ENCODE peak calls at places on chromosome 11, in four cellular contexts. D is H1, Y is IMR-90, Z is mesendoderm. I is an unnamed sample.
A peak's percentile ranks its signal among the peaks of the same experiment; 100 is the strongest.

GRCh38 chr11:29320196-29320595 is 696.6 kb downstream of the KCNA4 start:
- DNase-seq in D (no peak), Y (no peak), Z (no peak), I (no peak)

GRCh38 chr11:56842829-56843794 is 94.6 kb upstream of the OR9G4 start:
- DNase-seq in Y (no peak), D (no peak), Z (no peak), I (no peak)

GRCh38 chr11:129230006-129230405 is 37.9 kb upstream of the ARHGAP32 start:
- DNase-seq in D (no peak), Y (peak; percentile 12), Z (no peak), I (no peak)

GRCh38 chr11:95231881-95232605 is 1.0 kb upstream of the SESN3 start:
- DNase-seq in D (no peak), Y (no peak), Z (peak; percentile 70), I (peak; percentile 87)

GRCh38 chr11:87290304-87290922 is 252.7 kb downstream of the TMEM135 start:
- DNase-seq in Z (peak; percentile 68), Y (peak; percentile 64), D (no peak), I (no peak)

GRCh38 chr11:9765320-9766101 is 101.6 kb downstream of the SWAP70 start:
- DNase-seq in Y (peak; percentile 95), D (no peak), Z (peak; percentile 97), I (peak; percentile 82)

GRCh38 chr11:67649634-67650540 is 643 bp downstream of the ACY3 start:
- DNase-seq in Y (no peak), Z (no peak), D (no peak), I (no peak)

GRCh38 chr11:68040957-68041591 is 2.2 kb downstream of the TCIRG1 start:
- DNase-seq in Y (no peak), Z (no peak), D (no peak), I (no peak)

GRCh38 chr11:120471131-120471530 is 40.4 kb upstream of the GRIK4 start:
- DNase-seq in Y (peak; percentile 89), Z (no peak), D (no peak), I (no peak)

GRCh38 chr11:282630-283360 is 4.6 kb downstream of the NLRP6 start:
- DNase-seq in D (no peak), Y (no peak), Z (no peak), I (no peak)

GRCh38 chr11:110082899-110083298 is 10.3 kb upstream of the ZC3H12C start:
- DNase-seq in Y (no peak), D (no peak), Z (peak; percentile 21), I (no peak)

GRCh38 chr11:92163879-92164278 is 60.7 kb upstream of the FAT3 start:
- DNase-seq in Y (no peak), D (no peak), Z (no peak), I (no peak)

GRCh38 chr11:77879218-77879617 is 58.3 kb downstream of the AAMDC start:
- DNase-seq in Y (peak; percentile 50), Z (no peak), D (no peak), I (no peak)

GRCh38 chr11:14713518-14714244 is 70.1 kb downstream of the PDE3B start:
- DNase-seq in D (no peak), Z (no peak), Y (no peak), I (no peak)

GRCh38 chr11:3101921-3102640 is 44.9 kb upstream of the CARS1 start:
- DNase-seq in Z (no peak), D (no peak), Y (no peak), I (no peak)

GRCh38 chr11:18669629-18670162 is 28.9 kb upstream of the TMEM86A start:
- DNase-seq in Z (no peak), D (no peak), Y (no peak), I (peak; percentile 36)

GRCh38 chr11:36469063-36469462 is 41.0 kb downstream of the TRAF6 start:
- DNase-seq in Y (no peak), Z (peak; percentile 66), D (peak; percentile 29), I (peak; percentile 82)

GRCh38 chr11:119652907-119653659 is 75.9 kb downstream of the NECTIN1 start:
- DNase-seq in D (no peak), Z (no peak), Y (no peak), I (no peak)

GRCh38 chr11:10303558-10304363 is 1.1 kb upstream of the ADM start:
- DNase-seq in D (no peak), Y (peak; percentile 68), Z (peak; percentile 93), I (peak; percentile 52)

GRCh38 chr11:13114566-13115465 is 105.7 kb downstream of the RASSF10 start:
- DNase-seq in Y (no peak), Z (peak; percentile 97), D (no peak), I (peak; percentile 90)

GRCh38 chr11:117815262-117815803 is 9.2 kb downstream of the FXYD2 start:
- DNase-seq in Z (no peak), Y (no peak), D (no peak), I (no peak)

GRCh38 chr11:103183981-103184592 is 74.9 kb downstream of the DYNC2H1 start:
- DNase-seq in Z (no peak), D (no peak), Y (no peak), I (no peak)

GRCh38 chr11:75463106-75463774 is 30.2 kb upstream of the KLHL35 start:
- DNase-seq in Z (peak; percentile 77), D (no peak), Y (no peak), I (no peak)
- H4K5ac ChIP-seq in Z (no peak overlapping the region), D (no peak overlapping the region), Y (no peak overlapping the region), I (no peak overlapping the region)

GRCh38 chr11:44779736-44780520 is 53.2 kb downstream of the TSPAN18 start:
- DNase-seq in Z (no peak), D (no peak), Y (no peak), I (peak; percentile 23)
- H3K56ac ChIP-seq in Z (no peak overlapping the region), D (no peak overlapping the region), Y (no peak overlapping the region), I (no peak overlapping the region)

GRCh38 chr11:5881756-5882155 is 1.3 kb downstream of the OR52E4 start:
- DNase-seq in Z (no peak), Y (no peak), D (no peak), I (no peak)

GRCh38 chr11:5880329-5880728 is at the start of gene OR52E4:
- DNase-seq in Z (no peak), D (no peak), Y (no peak), I (no peak)
- H4K5ac ChIP-seq in Z (no peak within 1 kb of the TSS), D (no peak within 1 kb of the TSS), Y (no peak within 1 kb of the TSS), I (no peak within 1 kb of the TSS)

DNA sequence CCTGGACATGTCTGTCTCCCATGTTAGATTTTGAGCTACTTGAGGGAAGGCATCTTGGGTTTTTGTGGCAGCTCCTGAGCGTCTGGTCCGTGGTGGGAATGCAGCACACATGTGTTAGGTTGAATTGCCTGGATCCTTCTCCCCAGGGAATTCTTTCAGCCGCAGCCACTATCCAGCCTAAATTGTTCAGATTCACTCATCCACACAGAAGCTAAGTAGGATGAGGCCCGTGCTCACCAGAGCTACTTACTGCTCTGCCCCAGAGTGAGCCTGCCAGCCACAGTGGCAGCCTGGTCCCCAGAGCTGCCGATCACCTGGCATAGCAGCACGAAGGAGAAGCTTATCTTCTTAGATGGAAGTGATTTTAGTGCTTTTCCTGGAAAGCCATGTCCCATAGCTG is 34.4 kb upstream of the SORL1-AS1 start:
- DNase-seq in Y (no peak), Z (no peak), D (no peak), I (no peak)
- H3K56ac ChIP-seq in Y (no peak overlapping the region), Z (no peak overlapping the region), D (no peak overlapping the region), I (no peak overlapping the region)